ENCODE peak calls at places on chromosomes 11 and 22, in eight cellular contexts. One of them, this sample, is unnamed.

GRCh38 chr22:49767355-49768062 is 60.2 kb downstream of the BRD1 start:
- DNase-seq in CD8-positive, alpha-beta T cell: peak; percentile 64
- DNase-seq in fibroblast of lung: peak; percentile 69
- DNase-seq in endothelial cell of umbilical vein: peak; percentile 64
- DNase-seq in heart right ventricle: no peak
- DNase-seq in H9: peak; percentile 72
- DNase-seq in colonic mucosa: no peak
- DNase-seq in heart left ventricle: no peak
- DNase-seq in this sample: peak; percentile 56

GRCh38 chr11:59040607-59041006 is 45.5 kb upstream of the GLYATL1B start:
- DNase-seq in fibroblast of lung: no peak
- DNase-seq in endothelial cell of umbilical vein: no peak
- DNase-seq in heart left ventricle: no peak
- DNase-seq in H9: no peak
- DNase-seq in colonic mucosa: peak; percentile 24
- DNase-seq in heart right ventricle: no peak
- DNase-seq in CD8-positive, alpha-beta T cell: no peak
- DNase-seq in this sample: no peak

GRCh38 chr11:65429724-65430405 is 7.3 kb downstream of the NEAT1 start:
- DNase-seq in colonic mucosa: peak; percentile 77
- DNase-seq in H9: no peak
- DNase-seq in heart left ventricle: peak; percentile 77
- DNase-seq in heart right ventricle: peak; percentile 71
- DNase-seq in endothelial cell of umbilical vein: peak; percentile 79
- DNase-seq in CD8-positive, alpha-beta T cell: peak; percentile 76
- DNase-seq in fibroblast of lung: peak; percentile 90
- DNase-seq in this sample: peak; percentile 63

GRCh38 chr22:32532819-32533128 is 58.2 kb downstream of the FBXO7 start:
- DNase-seq in CD8-positive, alpha-beta T cell: no peak
- DNase-seq in colonic mucosa: no peak
- DNase-seq in heart left ventricle: no peak
- DNase-seq in endothelial cell of umbilical vein: no peak
- DNase-seq in fibroblast of lung: no peak
- DNase-seq in heart right ventricle: no peak
- DNase-seq in H9: no peak
- DNase-seq in this sample: no peak

GRCh38 chr11:109641549-109641948 is 219.6 kb downstream of the C11orf87 start:
- DNase-seq in endothelial cell of umbilical vein: no peak
- DNase-seq in H9: peak; percentile 49
- DNase-seq in heart right ventricle: no peak
- DNase-seq in fibroblast of lung: peak; percentile 1
- DNase-seq in colonic mucosa: no peak
- DNase-seq in CD8-positive, alpha-beta T cell: no peak
- DNase-seq in heart left ventricle: no peak
- DNase-seq in this sample: no peak

GRCh38 chr11:64531906-64532312 is 59.1 kb upstream of the SLC22A12 start:
- DNase-seq in heart right ventricle: no peak
- DNase-seq in heart left ventricle: no peak
- DNase-seq in H9: no peak
- DNase-seq in CD8-positive, alpha-beta T cell: no peak
- DNase-seq in endothelial cell of umbilical vein: no peak
- DNase-seq in colonic mucosa: no peak
- DNase-seq in fibroblast of lung: no peak
- DNase-seq in this sample: no peak

GRCh38 chr22:20435436-20436308 is 2.0 kb downstream of the SCARF2 start:
- DNase-seq in heart left ventricle: no peak
- DNase-seq in CD8-positive, alpha-beta T cell: no peak
- DNase-seq in endothelial cell of umbilical vein: no peak
- DNase-seq in fibroblast of lung: no peak
- DNase-seq in colonic mucosa: no peak
- DNase-seq in H9: no peak
- DNase-seq in heart right ventricle: no peak
- DNase-seq in this sample: no peak

GRCh38 chr11:113192121-113192925 is 122.1 kb upstream of the TTC12 start:
- DNase-seq in heart left ventricle: no peak
- DNase-seq in fibroblast of lung: no peak
- DNase-seq in colonic mucosa: no peak
- DNase-seq in CD8-positive, alpha-beta T cell: no peak
- DNase-seq in heart right ventricle: no peak
- DNase-seq in endothelial cell of umbilical vein: no peak
- DNase-seq in H9: no peak
- DNase-seq in this sample: no peak

GRCh38 chr11:100719362-100719761 is 32.3 kb downstream of the ARHGAP42 start:
- DNase-seq in colonic mucosa: no peak
- DNase-seq in endothelial cell of umbilical vein: no peak
- DNase-seq in H9: peak; percentile 82
- DNase-seq in fibroblast of lung: peak; percentile 51
- DNase-seq in heart right ventricle: no peak
- DNase-seq in CD8-positive, alpha-beta T cell: no peak
- DNase-seq in heart left ventricle: no peak
- DNase-seq in this sample: peak; percentile 31

GRCh38 chr11:33828604-33829429 is 54.5 kb upstream of the FBXO3 start:
- DNase-seq in heart left ventricle: no peak
- DNase-seq in heart right ventricle: no peak
- DNase-seq in H9: peak; percentile 45
- DNase-seq in colonic mucosa: no peak
- DNase-seq in CD8-positive, alpha-beta T cell: no peak
- DNase-seq in fibroblast of lung: no peak
- DNase-seq in endothelial cell of umbilical vein: no peak
- DNase-seq in this sample: no peak

DNA sequence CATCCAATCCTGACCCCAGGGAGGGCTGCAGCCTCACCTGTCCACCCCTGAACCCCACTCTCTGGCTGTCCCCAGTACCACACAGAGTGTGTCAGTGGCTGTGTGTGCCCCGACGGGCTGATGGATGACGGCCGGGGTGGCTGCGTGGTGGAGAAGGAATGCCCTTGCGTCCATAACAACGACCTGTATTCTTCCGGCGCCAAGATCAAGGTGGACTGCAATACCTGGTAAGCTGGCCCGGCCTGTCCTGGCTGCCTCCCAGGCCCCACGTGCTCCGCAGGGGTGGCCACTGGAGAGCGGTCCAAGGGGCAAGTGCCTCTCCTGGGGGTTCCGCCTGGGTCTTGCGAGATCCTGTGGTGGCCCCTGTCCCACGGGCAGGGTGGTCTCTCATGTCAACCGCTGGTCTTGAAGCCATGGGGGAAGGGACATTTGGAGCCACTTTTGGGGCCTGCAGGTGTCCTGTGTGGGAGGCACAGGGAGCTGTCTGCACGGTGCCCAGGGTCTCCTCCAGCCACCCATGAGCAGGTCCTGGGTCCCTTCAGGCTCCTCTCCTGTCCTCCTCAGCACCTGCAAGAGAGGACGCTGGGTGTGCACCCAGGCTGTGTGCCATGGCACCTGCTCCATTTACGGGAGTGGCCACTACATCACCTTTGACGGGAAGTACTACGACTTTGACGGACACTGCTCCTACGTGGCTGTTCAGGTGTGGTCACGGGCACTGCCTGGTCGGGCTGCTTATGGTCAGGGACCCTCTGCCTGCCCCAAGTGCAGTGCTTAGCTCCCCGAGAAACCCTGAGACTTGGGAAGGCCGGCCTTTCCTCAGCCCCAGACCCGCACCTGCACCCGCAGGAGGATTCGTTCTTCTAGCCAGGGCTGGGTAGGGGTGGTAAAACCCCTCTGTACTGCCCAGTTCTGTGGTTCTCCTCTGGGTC is 11.8 kb downstream of the MUC2 start:
- DNase-seq in heart left ventricle: no peak
- DNase-seq in endothelial cell of umbilical vein: no peak
- DNase-seq in heart right ventricle: peak; percentile 5
- DNase-seq in H9: no peak
- DNase-seq in CD8-positive, alpha-beta T cell: no peak
- DNase-seq in fibroblast of lung: no peak
- DNase-seq in colonic mucosa: no peak
- DNase-seq in this sample: no peak
- H3K9me3 ChIP-seq in heart left ventricle: no peaks in the 10 kb centered on the region
- H3K9me3 ChIP-seq in endothelial cell of umbilical vein: no peaks in the 10 kb centered on the region
- H3K9me3 ChIP-seq in heart right ventricle: no peaks in the 10 kb centered on the region
- H3K9me3 ChIP-seq in H9: no peaks in the 10 kb centered on the region
- H3K9me3 ChIP-seq in CD8-positive, alpha-beta T cell: no peaks in the 10 kb centered on the region
- H3K9me3 ChIP-seq in fibroblast of lung: peaks cover 4% of the 10 kb centered on the region
- H3K9me3 ChIP-seq in colonic mucosa: no peaks in the 10 kb centered on the region
- H3K9me3 ChIP-seq in this sample: no peaks in the 10 kb centered on the region

GRCh38 chr11:95486979-95487378 is 256.0 kb upstream of the SESN3 start:
- DNase-seq in heart right ventricle: no peak
- DNase-seq in CD8-positive, alpha-beta T cell: no peak
- DNase-seq in colonic mucosa: no peak
- DNase-seq in H9: no peak
- DNase-seq in endothelial cell of umbilical vein: no peak
- DNase-seq in fibroblast of lung: no peak
- DNase-seq in heart left ventricle: no peak
- DNase-seq in this sample: no peak

GRCh38 chr11:95485115-95485900 is 254.3 kb upstream of the SESN3 start:
- DNase-seq in heart left ventricle: no peak
- DNase-seq in fibroblast of lung: no peak
- DNase-seq in endothelial cell of umbilical vein: no peak
- DNase-seq in H9: no peak
- DNase-seq in heart right ventricle: no peak
- DNase-seq in CD8-positive, alpha-beta T cell: no peak
- DNase-seq in colonic mucosa: no peak
- DNase-seq in this sample: no peak

GRCh38 chr11:95490625-95491024 is 259.6 kb upstream of the SESN3 start:
- DNase-seq in colonic mucosa: no peak
- DNase-seq in heart right ventricle: no peak
- DNase-seq in CD8-positive, alpha-beta T cell: no peak
- DNase-seq in endothelial cell of umbilical vein: no peak
- DNase-seq in fibroblast of lung: no peak
- DNase-seq in heart left ventricle: no peak
- DNase-seq in H9: no peak
- DNase-seq in this sample: no peak

GRCh38 chr11:95487391-95487790 is 256.4 kb upstream of the SESN3 start:
- DNase-seq in heart right ventricle: no peak
- DNase-seq in fibroblast of lung: no peak
- DNase-seq in heart left ventricle: no peak
- DNase-seq in colonic mucosa: no peak
- DNase-seq in endothelial cell of umbilical vein: no peak
- DNase-seq in CD8-positive, alpha-beta T cell: no peak
- DNase-seq in H9: no peak
- DNase-seq in this sample: no peak

GRCh38 chr11:95487938-95488337 is 256.9 kb upstream of the SESN3 start:
- DNase-seq in heart right ventricle: no peak
- DNase-seq in fibroblast of lung: no peak
- DNase-seq in endothelial cell of umbilical vein: no peak
- DNase-seq in H9: no peak
- DNase-seq in CD8-positive, alpha-beta T cell: no peak
- DNase-seq in heart left ventricle: no peak
- DNase-seq in colonic mucosa: no peak
- DNase-seq in this sample: no peak
- H3K27ac ChIP-seq in heart right ventricle: no peak overlapping the region
- H3K27ac ChIP-seq in fibroblast of lung: no peak overlapping the region
- H3K27ac ChIP-seq in endothelial cell of umbilical vein: no peak overlapping the region
- H3K27ac ChIP-seq in H9: no peak overlapping the region
- H3K27ac ChIP-seq in CD8-positive, alpha-beta T cell: no peak overlapping the region
- H3K27ac ChIP-seq in heart left ventricle: no peak overlapping the region
- H3K27ac ChIP-seq in colonic mucosa: no peak overlapping the region
- H3K27ac ChIP-seq in this sample: no peak overlapping the region

DNA sequence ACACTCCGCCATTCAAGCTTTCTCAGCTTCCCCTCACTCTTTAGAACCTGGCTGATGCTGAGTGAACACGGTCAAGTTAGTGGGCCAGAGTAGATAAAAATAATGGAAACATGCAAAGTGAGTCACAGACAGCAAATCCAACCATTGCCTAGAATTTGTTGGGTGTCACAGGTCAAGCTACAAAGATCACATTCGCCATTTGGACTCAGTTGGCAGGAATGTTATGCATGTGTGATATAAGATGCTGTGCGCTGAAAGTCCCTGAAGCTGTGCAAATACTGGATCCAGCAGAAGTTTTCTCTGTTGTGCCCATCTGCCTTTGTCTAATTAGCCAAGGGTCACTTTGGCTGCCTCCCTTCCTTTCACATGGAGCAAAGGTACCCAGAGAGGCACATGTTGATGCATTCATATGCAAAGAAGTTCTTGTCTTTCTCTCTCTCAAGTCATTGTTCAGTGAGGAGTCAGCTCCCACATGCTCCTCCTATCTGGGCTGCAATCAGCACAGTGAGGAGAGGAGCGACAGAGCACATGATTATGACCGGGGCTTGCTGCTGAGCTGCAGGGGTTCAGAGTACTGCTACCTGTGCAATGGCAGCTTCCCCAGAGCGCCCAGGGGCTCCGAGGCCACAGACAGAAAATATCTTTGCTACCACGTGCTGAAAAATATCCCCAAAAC is 39.7 kb downstream of the FLI1 start:
- DNase-seq in endothelial cell of umbilical vein: peak; percentile 37
- DNase-seq in H9: peak; percentile 87
- DNase-seq in colonic mucosa: no peak
- DNase-seq in fibroblast of lung: peak; percentile 14
- DNase-seq in CD8-positive, alpha-beta T cell: peak; percentile 64
- DNase-seq in heart left ventricle: no peak
- DNase-seq in heart right ventricle: no peak
- DNase-seq in this sample: no peak
- H3K4me1 ChIP-seq in endothelial cell of umbilical vein: peaks cover 48% of the 10 kb centered on the region
- H3K4me1 ChIP-seq in H9: peaks cover 22% of the 10 kb centered on the region
- H3K4me1 ChIP-seq in colonic mucosa: peaks cover 8% of the 10 kb centered on the region
- H3K4me1 ChIP-seq in fibroblast of lung: peaks cover 2% of the 10 kb centered on the region
- H3K4me1 ChIP-seq in CD8-positive, alpha-beta T cell: peaks cover 99% of the 10 kb centered on the region
- H3K4me1 ChIP-seq in heart left ventricle: peaks cover 78% of the 10 kb centered on the region
- H3K4me1 ChIP-seq in heart right ventricle: peaks cover 91% of the 10 kb centered on the region
- H3K4me1 ChIP-seq in this sample: no peaks in the 10 kb centered on the region

DNA sequence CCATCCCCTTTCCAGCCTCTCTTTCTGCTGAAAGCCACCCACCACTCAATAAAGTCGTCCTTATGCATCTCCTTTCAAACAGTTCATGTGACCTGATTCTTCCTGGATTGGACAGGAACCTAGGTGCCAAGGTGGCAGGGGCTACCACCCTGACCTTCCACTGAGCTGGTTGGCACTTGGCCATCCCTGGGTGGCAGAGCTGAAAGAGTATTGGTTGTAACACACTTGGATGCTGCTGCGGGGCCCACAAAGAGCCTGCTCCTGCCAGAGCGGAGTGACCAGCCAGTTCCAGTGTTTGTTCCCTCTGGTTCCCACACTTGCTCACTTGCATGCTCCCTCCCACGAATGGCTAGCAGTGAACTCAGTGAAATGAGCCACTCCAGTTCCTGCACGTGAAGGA is 57.2 kb upstream of the OR4C15 start:
- DNase-seq in heart right ventricle: no peak
- DNase-seq in H9: no peak
- DNase-seq in CD8-positive, alpha-beta T cell: no peak
- DNase-seq in heart left ventricle: no peak
- DNase-seq in colonic mucosa: no peak
- DNase-seq in endothelial cell of umbilical vein: no peak
- DNase-seq in fibroblast of lung: no peak
- DNase-seq in this sample: no peak
- H3K9me3 ChIP-seq in heart right ventricle: peaks cover 7% of the 10 kb centered on the region
- H3K9me3 ChIP-seq in H9: peaks cover 79% of the 10 kb centered on the region
- H3K9me3 ChIP-seq in CD8-positive, alpha-beta T cell: peaks cover 3% of the 10 kb centered on the region
- H3K9me3 ChIP-seq in heart left ventricle: no peaks in the 10 kb centered on the region
- H3K9me3 ChIP-seq in colonic mucosa: no peaks in the 10 kb centered on the region
- H3K9me3 ChIP-seq in endothelial cell of umbilical vein: peaks cover 5% of the 10 kb centered on the region
- H3K9me3 ChIP-seq in fibroblast of lung: no peaks in the 10 kb centered on the region
- H3K9me3 ChIP-seq in this sample: peaks cover 3% of the 10 kb centered on the region

DNA sequence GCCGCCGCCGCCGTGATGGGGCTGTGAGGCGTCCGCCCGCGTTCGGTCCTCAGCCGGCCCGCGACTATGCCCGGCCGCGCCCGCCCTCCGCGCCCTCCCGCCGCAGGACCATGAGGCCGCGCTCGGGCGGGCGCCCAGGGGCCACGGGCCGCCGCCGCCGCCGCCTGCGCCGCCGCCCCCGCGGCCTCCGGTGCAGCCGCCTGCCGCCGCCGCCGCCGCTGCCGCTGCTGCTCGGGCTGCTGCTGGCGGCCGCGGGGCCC is 215 bp downstream of the ZNRF3 start:
- DNase-seq in heart right ventricle: no peak
- DNase-seq in fibroblast of lung: no peak
- DNase-seq in endothelial cell of umbilical vein: no peak
- DNase-seq in heart left ventricle: no peak
- DNase-seq in CD8-positive, alpha-beta T cell: no peak
- DNase-seq in colonic mucosa: no peak
- DNase-seq in H9: no peak
- DNase-seq in this sample: no peak
- H3K27ac ChIP-seq in heart right ventricle: no peak overlapping the region
- H3K27ac ChIP-seq in fibroblast of lung: no peak overlapping the region
- H3K27ac ChIP-seq in endothelial cell of umbilical vein: no peak overlapping the region
- H3K27ac ChIP-seq in heart left ventricle: no peak overlapping the region
- H3K27ac ChIP-seq in CD8-positive, alpha-beta T cell: no peak overlapping the region
- H3K27ac ChIP-seq in colonic mucosa: no peak overlapping the region
- H3K27ac ChIP-seq in H9: no peak overlapping the region
- H3K27ac ChIP-seq in this sample: peak overlapping the region; percentile 30